ENCODE peak calls at places on chromosomes 12 and 14, in five cellular contexts. F, B, P, J and T are unnamed samples.

GRCh38 chr14:33805593-33805992 is 145.3 kb downstream of the EGLN3 start:
- DNase-seq in J (no peak), B (no peak), F (no peak), P (no peak), T (no peak)

GRCh38 chr14:86003998-86004397 is 474.1 kb downstream of the FLRT2 start:
- DNase-seq in P (no peak), B (peak), F (no peak), J (no peak), T (no peak)

GRCh38 chr14:95303552-95303951 is 16.2 kb downstream of the CLMN start:
- DNase-seq in B (no peak), P (no peak), J (peak), F (no peak), T (no peak)

GRCh38 chr12:56590237-56590830 is 39.8 kb downstream of the BAZ2A start:
- DNase-seq in J (peak), B (peak), P (no peak), F (peak), T (peak)

GRCh38 chr12:14946162-14946561 is 7.8 kb upstream of the ERP27 start:
- DNase-seq in P (no peak), J (no peak), F (no peak), B (no peak), T (no peak)

GRCh38 chr14:91875515-91876286 is 8.4 kb upstream of the TC2N start:
- DNase-seq in J (no peak), F (no peak), P (no peak), B (peak), T (no peak)

GRCh38 chr14:78836777-78837176 is 666.6 kb downstream of the NRXN3 start:
- DNase-seq in P (peak), J (peak), B (peak), F (peak), T (peak)

GRCh38 chr14:75258079-75258802 is 20.4 kb upstream of the FOS start:
- DNase-seq in P (no peak), B (no peak), F (no peak), J (no peak), T (no peak)

GRCh38 chr12:121400332-121401139 is 618 bp downstream of the RNF34 start:
- DNase-seq in P (peak), B (peak), F (no peak), J (peak), T (peak)

GRCh38 chr12:97556201-97556824 is 93.7 kb downstream of the RMST start:
- DNase-seq in P (no peak), B (peak), F (no peak), J (peak), T (no peak)

GRCh38 chr14:35504260-35504659 is 29.7 kb upstream of the INSM2 start:
- DNase-seq in F (no peak), J (no peak), B (peak), P (no peak), T (no peak)

GRCh38 chr14:100076133-100076532 is 10.9 kb downstream of the EVL start:
- DNase-seq in P (no peak), J (no peak), B (peak), F (peak), T (peak)

GRCh38 chr12:63766498-63766897 is 13.2 kb upstream of the RXYLT1 start:
- DNase-seq in P (no peak), J (no peak), F (no peak), B (no peak), T (no peak)

GRCh38 chr12:70121562-70121961 is 121.7 kb upstream of the CNOT2 start:
- DNase-seq in P (no peak), F (no peak), J (no peak), B (no peak), T (no peak)

GRCh38 chr12:73833746-73834145 is 703.9 kb upstream of the ATXN7L3B start:
- DNase-seq in F (no peak), B (no peak), J (no peak), P (no peak), T (no peak)

GRCh38 chr12:52171950-52172512 is 19.8 kb downstream of the KRT80 start:
- DNase-seq in P (no peak), F (no peak), B (peak), J (no peak), T (peak)

GRCh38 chr12:91074851-91075250 is 17.0 kb upstream of the KERA start:
- DNase-seq in B (no peak), P (no peak), J (no peak), F (no peak), T (no peak)

GRCh38 chr12:44465139-44465538 is 411.0 kb downstream of the NELL2 start:
- DNase-seq in P (no peak), J (no peak), B (no peak), F (no peak), T (no peak)

GRCh38 chr12:6226701-6227096 is 26.5 kb downstream of the CD9 start:
- DNase-seq in B (no peak), J (no peak), F (no peak), P (no peak), T (no peak)

GRCh38 chr12:129531004-129531403 is 372.8 kb downstream of the TMEM132D start:
- DNase-seq in F (no peak), P (no peak), B (peak), J (no peak), T (no peak)

GRCh38 chr12:124647316-124647715 is 79.9 kb upstream of the NCOR2 start:
- DNase-seq in P (no peak), J (no peak), F (no peak), B (no peak), T (no peak)

GRCh38 chr12:124645530-124646244 is 78.3 kb upstream of the NCOR2 start:
- DNase-seq in P (no peak), F (no peak), B (no peak), J (no peak), T (no peak)

GRCh38 chr12:124650912-124651311 is 83.5 kb upstream of the NCOR2 start:
- DNase-seq in F (no peak), B (no peak), P (no peak), J (no peak), T (no peak)

GRCh38 chr12:124648710-124649384 is 81.4 kb upstream of the NCOR2 start:
- DNase-seq in F (no peak), J (no peak), B (no peak), P (no peak), T (no peak)

GRCh38 chr12:124646385-124647230 is 79.2 kb upstream of the NCOR2 start:
- DNase-seq in P (peak), B (no peak), J (no peak), F (no peak), T (no peak)
- TF ChIP-seq FOXM1 in P (no peak), B (no peak), J (no peak), F (no peak), T (no peak)

DNA sequence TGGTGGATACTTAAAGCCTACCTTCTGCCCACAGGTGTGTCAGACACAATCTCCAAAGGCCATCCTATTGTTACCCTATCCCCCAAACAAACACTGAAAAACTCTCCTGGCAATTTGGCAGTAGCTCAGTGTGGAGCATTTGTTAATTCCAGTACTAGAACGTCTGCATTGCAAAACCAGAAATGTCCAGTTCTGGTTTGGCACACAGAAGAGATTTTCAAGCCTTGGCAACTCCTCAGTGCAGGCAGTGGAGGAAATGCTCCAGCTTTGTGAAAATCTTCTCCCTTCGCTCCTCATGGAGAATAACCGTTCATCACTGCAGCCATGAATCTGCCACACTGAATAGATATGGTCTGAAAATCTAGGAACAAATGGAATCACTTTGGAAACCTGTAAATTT is 5.3 kb upstream of the SOCS2 start:
- DNase-seq in B (no peak), P (no peak), J (no peak), F (no peak), T (no peak)
- TF ChIP-seq FOXM1 in B (no peak), P (no peak), J (no peak), F (no peak), T (no peak)

DNA sequence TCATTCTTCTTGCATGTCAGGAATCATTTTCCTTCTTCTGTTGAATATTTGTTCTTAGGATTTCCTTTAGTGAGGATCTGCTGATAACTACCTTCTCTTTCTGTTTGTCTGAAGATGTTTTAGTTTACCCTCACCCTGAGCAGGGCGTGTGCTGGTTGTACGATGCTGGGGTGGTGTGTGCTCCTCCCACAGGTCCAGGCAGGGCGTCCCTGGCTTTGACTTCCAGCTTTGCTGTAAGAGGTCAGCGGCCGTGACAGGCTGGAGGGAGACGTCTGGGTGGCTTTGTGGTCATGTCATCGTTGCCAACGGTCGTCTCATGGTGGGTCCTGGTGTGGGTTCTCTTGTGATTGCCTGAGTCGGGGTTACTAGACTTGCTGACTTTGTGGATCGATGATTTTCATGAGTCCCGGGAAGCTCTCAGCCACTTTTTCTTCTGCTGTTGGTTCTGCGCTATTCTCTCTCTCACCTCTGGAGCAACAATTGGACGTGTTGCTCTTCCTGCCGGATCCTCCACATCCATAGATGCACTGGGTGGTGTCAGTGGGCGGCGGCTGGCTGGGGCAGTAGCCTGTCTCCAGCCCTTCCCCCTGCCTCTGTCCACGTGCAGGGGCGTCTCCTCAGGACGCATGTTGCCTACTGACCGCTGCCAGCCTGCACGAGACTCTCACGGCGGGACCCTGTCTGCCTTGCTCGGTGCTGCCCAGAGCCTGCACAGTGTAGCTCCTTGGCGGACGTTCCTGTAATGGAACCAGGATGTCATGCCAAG is 8.4 kb downstream of the PACS2 start:
- DNase-seq in B (no peak), P (no peak), F (peak), J (peak), T (no peak)
- TF ChIP-seq FOXM1 in B (no peak), P (no peak), F (no peak), J (no peak), T (no peak)

DNA sequence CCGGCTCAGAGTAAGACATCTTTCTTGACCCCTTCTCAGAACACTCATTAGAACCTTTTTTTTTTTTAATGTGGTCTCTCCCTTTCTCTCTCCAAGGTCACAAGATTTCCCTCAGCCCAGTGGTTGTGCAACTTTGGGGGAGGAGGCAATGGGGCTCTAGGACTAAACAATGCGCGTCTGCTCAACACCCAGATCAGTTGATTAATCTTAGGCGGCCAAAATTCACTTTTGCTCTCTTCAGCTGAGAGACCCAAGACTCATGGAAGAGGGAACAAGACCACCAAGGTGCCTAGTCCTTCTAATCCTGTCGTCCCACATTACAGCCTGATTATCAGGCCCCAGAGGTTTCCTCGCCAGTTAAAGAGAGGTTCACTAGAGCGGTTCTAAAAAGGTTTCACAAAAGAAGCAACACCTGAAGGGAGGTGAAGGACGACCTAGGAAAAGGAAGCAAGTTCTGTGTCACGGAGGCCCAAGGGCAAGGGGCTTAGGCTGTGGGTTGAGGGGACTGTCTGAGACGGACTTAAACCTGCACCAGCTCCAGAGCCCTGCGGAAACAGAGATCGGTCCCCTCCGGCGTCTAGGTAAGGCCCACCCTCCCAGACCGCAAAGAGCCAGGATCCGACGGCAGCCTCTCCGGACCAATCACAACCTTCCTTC is 836 bp upstream of the TARBP2 start:
- DNase-seq in P (no peak), F (peak), J (peak), B (peak), T (no peak)
- TF ChIP-seq FOXM1 in P (no peak), F (peak), J (no peak), B (no peak), T (no peak)

GRCh38 chr12:47123730-47124129 is 44.0 kb upstream of the AMIGO2 start:
- DNase-seq in J (no peak), B (no peak), P (no peak), F (no peak), T (no peak)

GRCh38 chr12:47124451-47124850 is 44.7 kb upstream of the AMIGO2 start:
- DNase-seq in J (no peak), P (no peak), F (no peak), B (no peak), T (no peak)

GRCh38 chr12:47120736-47121135 is 41.0 kb upstream of the AMIGO2 start:
- DNase-seq in P (no peak), J (no peak), F (no peak), B (no peak), T (no peak)

GRCh38 chr12:47121146-47121545 is 41.4 kb upstream of the AMIGO2 start:
- DNase-seq in P (no peak), J (no peak), F (no peak), B (no peak), T (no peak)
- TF ChIP-seq FOXM1 in P (no peak), J (no peak), F (no peak), B (no peak), T (no peak)

GRCh38 chr14:76595266-76595665 is 166.0 kb upstream of the VASH1 start:
- DNase-seq in B (no peak), F (no peak), P (no peak), J (no peak), T (no peak)

GRCh38 chr14:76599141-76599540 is 162.1 kb upstream of the VASH1 start:
- DNase-seq in P (no peak), B (no peak), J (no peak), F (no peak), T (no peak)

GRCh38 chr14:76597387-76597786 is 163.9 kb upstream of the VASH1 start:
- DNase-seq in P (no peak), F (no peak), J (no peak), B (no peak), T (no peak)

GRCh38 chr14:76603713-76604112 is 157.6 kb upstream of the VASH1 start:
- DNase-seq in J (no peak), B (no peak), F (no peak), P (no peak), T (no peak)

GRCh38 chr14:76599556-76599955 is 161.7 kb upstream of the VASH1 start:
- DNase-seq in F (no peak), J (no peak), P (no peak), B (no peak), T (no peak)
- TF ChIP-seq FOXM1 in F (no peak), J (no peak), P (no peak), B (no peak), T (no peak)

GRCh38 chr14:68703093-68703492 is 89.8 kb downstream of the ZFP36L1 start:
- DNase-seq in B (no peak), J (no peak), P (no peak), F (peak), T (no peak)
- TF ChIP-seq FOXM1 in B (no peak), J (no peak), P (no peak), F (no peak), T (no peak)